ENCODE peak calls at places on chromosomes 7 and 10, in eight cellular contexts. L is endothelial cell, I is body of pancreas, P is type B pancreatic cell, C is M059J, T is lower leg skin, Y is hippocampal formation, D is posterior cingulate gyrus. U is an unnamed sample.

GRCh38 chr7:22787936-22788335 is 34.7 kb downstream of the TOMM7 start:
- DNase-seq in L (no peak), I (no peak), P (no peak), C (no peak), T (no peak), Y (no peak), D (no peak), U (no peak)

GRCh38 chr10:124641282-124642075 is 102.7 kb downstream of the FAM53B start:
- DNase-seq in L (no peak), I (peak; percentile 55), P (no peak), C (no peak), T (no peak), Y (peak; percentile 43), D (no peak), U (no peak)

GRCh38 chr10:68106656-68107055 is 2.6 kb upstream of the MYPN start:
- DNase-seq in L (no peak), I (no peak), P (no peak), C (peak; percentile 96), T (no peak), Y (no peak), D (no peak), U (no peak)

GRCh38 chr7:45983720-45984032 is 62.6 kb upstream of the IGFBP3 start:
- DNase-seq in L (no peak), I (no peak), P (no peak), C (no peak), T (no peak), Y (no peak), D (no peak), U (no peak)

GRCh38 chr10:8224591-8224990 is 170.1 kb downstream of the GATA3 start:
- DNase-seq in L (no peak), I (no peak), P (no peak), C (no peak), T (no peak), Y (no peak), D (no peak), U (no peak)

GRCh38 chr10:37563715-37564108 is 293.7 kb downstream of the ZNF248 start:
- DNase-seq in L (no peak), I (no peak), P (no peak), C (no peak), T (no peak), Y (no peak), D (no peak), U (no peak)

GRCh38 chr10:122112021-122112616 is 123.2 kb downstream of the TACC2 start:
- DNase-seq in L (no peak), I (no peak), P (no peak), C (no peak), T (no peak), Y (no peak), D (no peak), U (no peak)

GRCh38 chr10:69057951-69058297 is 30.0 kb upstream of the SRGN start:
- DNase-seq in L (no peak), I (no peak), P (no peak), C (peak; percentile 95), T (no peak), Y (no peak), D (no peak), U (no peak)

GRCh38 chr7:2530076-2530967 is 10.7 kb downstream of the LFNG start:
- DNase-seq in L (peak; percentile 4), I (peak; percentile 67), P (no peak), C (peak; percentile 78), T (no peak), Y (no peak), D (no peak), U (no peak)

GRCh38 chr7:112580717-112581435 is 100.1 kb downstream of the LSMEM1 start:
- DNase-seq in L (no peak), I (no peak), P (no peak), C (no peak), T (no peak), Y (no peak), D (no peak), U (no peak)

GRCh38 chr10:5951721-5952407 is 25.5 kb downstream of the IL15RA start:
- DNase-seq in L (no peak), I (no peak), P (no peak), C (no peak), T (no peak), Y (no peak), D (no peak), U (no peak)

GRCh38 chr7:110534241-110534931 is 556.5 kb upstream of the LRRN3 start:
- DNase-seq in L (no peak), I (no peak), P (no peak), C (peak; percentile 10), T (peak; percentile 73), Y (no peak), D (no peak), U (peak; percentile 73)

GRCh38 chr10:91200314-91201212 is 19.9 kb upstream of the PCGF5 start:
- DNase-seq in L (no peak), I (no peak), P (no peak), C (no peak), T (no peak), Y (no peak), D (no peak), U (peak; percentile 59)

GRCh38 chr7:82204694-82205093 is 238.9 kb downstream of the CACNA2D1 start:
- DNase-seq in L (no peak), I (no peak), P (no peak), C (peak; percentile 84), T (peak; percentile 43), Y (no peak), D (no peak), U (no peak)

GRCh38 chr10:6583447-6583846 is 3.4 kb upstream of the PRKCQ start:
- DNase-seq in L (peak; percentile 12), I (no peak), P (no peak), C (no peak), T (no peak), Y (no peak), D (no peak), U (no peak)